ENCODE peak calls at places on chromosome 13, in five cellular contexts. C is NCI-H2227 treated with DMSO at 0.1 percent for 48 hours; B is CD8-positive, alpha-beta T cell; M is ELR; A is fibroblast of pulmonary artery. Y is an unnamed sample.

GRCh38 chr13:20995245-20995829 is 66.0 kb downstream of the LATS2 start:
- DNase-seq in A (no peak), B (no peak), C (no peak), M (no peak), Y (peak)

GRCh38 chr13:98089826-98090225 is 53.1 kb upstream of the FARP1 start:
- DNase-seq in A (peak), M (no peak), B (no peak), C (no peak), Y (no peak)

GRCh38 chr13:28299941-28300340 is 161.6 kb downstream of the PAN3 start:
- DNase-seq in M (no peak), B (no peak), A (no peak), C (no peak), Y (no peak)

GRCh38 chr13:40971321-40971720 is 47.8 kb downstream of the ELF1 start:
- DNase-seq in C (no peak), A (no peak), M (no peak), B (no peak), Y (no peak)

GRCh38 chr13:23440821-23441608 is 7.5 kb upstream of the SACS start:
- DNase-seq in B (no peak), A (no peak), C (no peak), M (peak), Y (peak)

GRCh38 chr13:44374348-44374712 is 706 bp downstream of the SERP2 start:
- DNase-seq in A (no peak), B (no peak), M (no peak), C (no peak), Y (no peak)

GRCh38 chr13:44576396-44577235 is 486 bp upstream of the TSC22D1 start:
- DNase-seq in A (peak), M (no peak), B (no peak), C (no peak), Y (no peak)

GRCh38 chr13:82657471-82657870 is 1224.8 kb downstream of the SLITRK1 start:
- DNase-seq in B (no peak), M (no peak), A (no peak), C (no peak), Y (no peak)

GRCh38 chr13:98473135-98473791 is 103.6 kb downstream of the STK24 start:
- DNase-seq in A (no peak), B (no peak), C (no peak), M (no peak), Y (no peak)

GRCh38 chr13:49517461-49517860 is 21.7 kb downstream of the PHF11 start:
- DNase-seq in C (no peak), B (no peak), M (peak), A (no peak), Y (no peak)

GRCh38 chr13:99218545-99218944 is 17.9 kb downstream of the UBAC2 start:
- DNase-seq in A (no peak), B (no peak), C (no peak), M (no peak), Y (no peak)

GRCh38 chr13:48078251-48078656 is 16.6 kb downstream of the MED4 start:
- DNase-seq in M (peak), A (peak), C (no peak), B (no peak), Y (peak)

GRCh38 chr13:20514866-20515265 is 10.8 kb downstream of the CRYL1 start:
- DNase-seq in A (no peak), C (no peak), M (peak), B (no peak), Y (no peak)

GRCh38 chr13:99153219-99153618 is 47.4 kb upstream of the UBAC2 start:
- DNase-seq in A (peak), B (no peak), M (no peak), C (no peak), Y (peak)

GRCh38 chr13:19634129-19634740 is 776 bp downstream of the MPHOSPH8 start:
- DNase-seq in C (no peak), A (peak), B (no peak), M (peak), Y (peak)

GRCh38 chr13:87981416-87981815 is 310.2 kb downstream of the SLITRK5 start:
- DNase-seq in M (no peak), B (no peak), C (no peak), A (no peak), Y (no peak)

GRCh38 chr13:28623782-28624706 is 34.9 kb upstream of the POMP start:
- DNase-seq in C (no peak), B (no peak), M (no peak), A (peak), Y (no peak)

GRCh38 chr13:73168993-73169401 is 110.2 kb downstream of the KLF5 start:
- DNase-seq in B (no peak), A (peak), M (peak), C (no peak), Y (peak)

GRCh38 chr13:45792827-45793303 is 58.7 kb downstream of the SIAH3 start:
- DNase-seq in M (no peak), B (no peak), A (no peak), C (no peak), Y (no peak)

GRCh38 chr13:23427342-23428182 is 5.9 kb downstream of the SACS start:
- DNase-seq in C (no peak), A (peak), B (no peak), M (peak), Y (peak)

GRCh38 chr13:110287031-110287828 is 19.7 kb downstream of the COL4A1 start:
- DNase-seq in B (no peak), C (no peak), A (no peak), M (peak), Y (no peak)

GRCh38 chr13:111211789-111212516 is 96.8 kb downstream of the ARHGEF7 start:
- DNase-seq in M (peak), C (no peak), B (no peak), A (peak), Y (no peak)

GRCh38 chr13:30303269-30303668 is 4.1 kb downstream of the KATNAL1 start:
- DNase-seq in M (peak), A (no peak), C (no peak), B (no peak), Y (no peak)

Y was measured in bronchial epithelial cell.